ENCODE peak calls at places on chromosomes 11 and 22, in seven cellular contexts. P is pancreas, O is sciatic nerve, Y is EH, U is Calu3, K is posterior cingulate gyrus, F is transverse colon. B is an unnamed sample.

GRCh38 chr22:35928273-35928798 is 100.3 kb downstream of the RBFOX2 start:
- DNase-seq in P (no peak), O (no peak), Y (no peak), U (no peak), K (no peak), F (no peak), B (no peak)

GRCh38 chr11:99632969-99633368 is 612.2 kb downstream of the CNTN5 start:
- DNase-seq in P (no peak), O (no peak), Y (no peak), U (no peak), K (no peak), F (no peak), B (no peak)

GRCh38 chr11:78562398-78562797 is 12.3 kb downstream of the NARS2 start:
- DNase-seq in P (no peak), O (no peak), Y (peak), U (no peak), K (no peak), F (no peak), B (no peak)

GRCh38 chr11:115521874-115522273 is 17.7 kb upstream of the CADM1 start:
- DNase-seq in P (no peak), O (no peak), Y (no peak), U (no peak), K (no peak), F (no peak), B (no peak)

GRCh38 chr22:31488988-31489617 is 539 bp downstream of the EIF4ENIF1 start:
- DNase-seq in P (peak), O (no peak), Y (peak), U (peak), K (peak), F (peak), B (peak)

GRCh38 chr11:98734686-98735085 is 286.1 kb upstream of the CNTN5 start:
- DNase-seq in P (no peak), O (no peak), Y (no peak), U (no peak), K (no peak), F (no peak), B (no peak)

GRCh38 chr22:20728523-20729190 is 45.3 kb upstream of the SERPIND1 start:
- DNase-seq in P (no peak), O (no peak), Y (no peak), U (no peak), K (no peak), F (no peak), B (no peak)

GRCh38 chr11:108766596-108767173 is 101.8 kb downstream of the DDX10 start:
- DNase-seq in P (no peak), O (no peak), Y (no peak), U (no peak), K (no peak), F (no peak), B (no peak)

GRCh38 chr11:61923166-61924015 is 6.0 kb upstream of the RAB3IL1 start:
- DNase-seq in P (no peak), O (peak), Y (peak), U (no peak), K (no peak), F (peak), B (no peak)

GRCh38 chr11:1005913-1006312 is 30.6 kb downstream of the MUC6 start:
- DNase-seq in P (peak), O (no peak), Y (no peak), U (no peak), K (no peak), F (no peak), B (no peak)

GRCh38 chr11:16367252-16367651 is 10.9 kb upstream of the SOX6 start:
- DNase-seq in P (no peak), O (no peak), Y (no peak), U (no peak), K (no peak), F (no peak), B (no peak)

GRCh38 chr11:63023415-63023814 is 7.8 kb upstream of the SLC22A8 start:
- DNase-seq in P (no peak), O (no peak), Y (no peak), U (no peak), K (no peak), F (no peak), B (no peak)

GRCh38 chr11:10318527-10318802 is 13.6 kb downstream of the ADM start:
- DNase-seq in P (no peak), O (no peak), Y (no peak), U (no peak), K (no peak), F (peak), B (peak)

GRCh38 chr11:73520358-73521061 is 77.4 kb downstream of the FAM168A start:
- DNase-seq in P (no peak), O (no peak), Y (peak), U (no peak), K (no peak), F (no peak), B (no peak)

GRCh38 chr11:82927264-82927880 is 25.8 kb downstream of the DDIAS start:
- DNase-seq in P (no peak), O (no peak), Y (peak), U (peak), K (no peak), F (no peak), B (peak)

GRCh38 chr22:49622241-49623105 is 205.2 kb downstream of the BRD1 start:
- DNase-seq in P (peak), O (no peak), Y (no peak), U (no peak), K (no peak), F (no peak), B (no peak)

GRCh38 chr11:73287400-73288101 is 15.4 kb downstream of the P2RY6 start:
- DNase-seq in P (no peak), O (no peak), Y (no peak), U (no peak), K (no peak), F (no peak), B (no peak)

GRCh38 chr11:68042219-68043028 is 3.6 kb downstream of the TCIRG1 start:
- DNase-seq in P (peak), O (no peak), Y (no peak), U (no peak), K (no peak), F (no peak), B (no peak)

GRCh38 chr11:102733232-102733875 is 8.6 kb upstream of the MMP8 start:
- DNase-seq in P (peak), O (peak), Y (peak), U (peak), K (no peak), F (peak), B (peak)